ENCODE peak calls at places on chromosomes 1 and 21, in nine cellular contexts. One of them, this sample, is unnamed.

GRCh38 chr1:98264727-98265126 is 343.9 kb upstream of the DPYD start:
- DNase-seq in A549: no peak
- DNase-seq in upper lobe of left lung: no peak
- DNase-seq in fibroblast of the aortic adventitia: no peak
- DNase-seq in adrenal gland: no peak
- DNase-seq in CD8-positive, alpha-beta T cell: no peak
- DNase-seq in astrocyte of the spinal cord: no peak
- DNase-seq in cardiac muscle cell: no peak
- DNase-seq in dorsolateral prefrontal cortex: no peak
- DNase-seq in this sample: no peak

GRCh38 chr1:1000357-1001056 is 610 bp upstream of the HES4 start:
- DNase-seq in A549: no peak
- DNase-seq in upper lobe of left lung: peak
- DNase-seq in fibroblast of the aortic adventitia: peak
- DNase-seq in adrenal gland: peak
- DNase-seq in CD8-positive, alpha-beta T cell: peak
- DNase-seq in astrocyte of the spinal cord: peak
- DNase-seq in cardiac muscle cell: peak
- DNase-seq in dorsolateral prefrontal cortex: peak
- DNase-seq in this sample: peak

GRCh38 chr1:94416901-94417701 is 1.1 kb upstream of the ABCD3 start:
- DNase-seq in A549: no peak
- DNase-seq in upper lobe of left lung: no peak
- DNase-seq in fibroblast of the aortic adventitia: peak
- DNase-seq in adrenal gland: peak
- DNase-seq in CD8-positive, alpha-beta T cell: no peak
- DNase-seq in astrocyte of the spinal cord: peak
- DNase-seq in cardiac muscle cell: peak
- DNase-seq in dorsolateral prefrontal cortex: peak
- DNase-seq in this sample: peak

GRCh38 chr1:58895559-58896135 is 111.8 kb upstream of the JUN start:
- DNase-seq in A549: no peak
- DNase-seq in upper lobe of left lung: peak
- DNase-seq in fibroblast of the aortic adventitia: no peak
- DNase-seq in adrenal gland: no peak
- DNase-seq in CD8-positive, alpha-beta T cell: no peak
- DNase-seq in astrocyte of the spinal cord: no peak
- DNase-seq in cardiac muscle cell: no peak
- DNase-seq in dorsolateral prefrontal cortex: no peak
- DNase-seq in this sample: no peak

GRCh38 chr1:223429313-223429731 is 36.1 kb downstream of the CCDC185 start:
- DNase-seq in A549: no peak
- DNase-seq in upper lobe of left lung: no peak
- DNase-seq in fibroblast of the aortic adventitia: peak
- DNase-seq in adrenal gland: peak
- DNase-seq in CD8-positive, alpha-beta T cell: no peak
- DNase-seq in astrocyte of the spinal cord: peak
- DNase-seq in cardiac muscle cell: no peak
- DNase-seq in dorsolateral prefrontal cortex: peak
- DNase-seq in this sample: no peak

GRCh38 chr1:110880708-110881374 is 7.9 kb downstream of the CD53 start:
- DNase-seq in A549: no peak
- DNase-seq in upper lobe of left lung: no peak
- DNase-seq in fibroblast of the aortic adventitia: no peak
- DNase-seq in adrenal gland: no peak
- DNase-seq in CD8-positive, alpha-beta T cell: peak
- DNase-seq in astrocyte of the spinal cord: no peak
- DNase-seq in cardiac muscle cell: no peak
- DNase-seq in dorsolateral prefrontal cortex: no peak
- DNase-seq in this sample: no peak

GRCh38 chr1:235325139-235325538 is 2.8 kb downstream of the ARID4B start:
- DNase-seq in A549: no peak
- DNase-seq in upper lobe of left lung: no peak
- DNase-seq in fibroblast of the aortic adventitia: no peak
- DNase-seq in adrenal gland: no peak
- DNase-seq in CD8-positive, alpha-beta T cell: no peak
- DNase-seq in astrocyte of the spinal cord: no peak
- DNase-seq in cardiac muscle cell: no peak
- DNase-seq in dorsolateral prefrontal cortex: no peak
- DNase-seq in this sample: no peak

GRCh38 chr21:44686843-44687561 is 5.0 kb upstream of the KRTAP12-1 start:
- DNase-seq in A549: no peak
- DNase-seq in upper lobe of left lung: peak
- DNase-seq in fibroblast of the aortic adventitia: no peak
- DNase-seq in adrenal gland: peak
- DNase-seq in CD8-positive, alpha-beta T cell: no peak
- DNase-seq in astrocyte of the spinal cord: no peak
- DNase-seq in cardiac muscle cell: no peak
- DNase-seq in dorsolateral prefrontal cortex: no peak
- DNase-seq in this sample: no peak

GRCh38 chr1:67429011-67429527 is 1.1 kb downstream of the SERBP1 start:
- DNase-seq in A549: no peak
- DNase-seq in upper lobe of left lung: no peak
- DNase-seq in fibroblast of the aortic adventitia: no peak
- DNase-seq in adrenal gland: no peak
- DNase-seq in CD8-positive, alpha-beta T cell: peak
- DNase-seq in astrocyte of the spinal cord: no peak
- DNase-seq in cardiac muscle cell: peak
- DNase-seq in dorsolateral prefrontal cortex: no peak
- DNase-seq in this sample: no peak

GRCh38 chr1:46183119-46183842 is 7.0 kb upstream of the P3R3URF start:
- DNase-seq in A549: peak
- DNase-seq in upper lobe of left lung: no peak
- DNase-seq in fibroblast of the aortic adventitia: peak
- DNase-seq in adrenal gland: peak
- DNase-seq in CD8-positive, alpha-beta T cell: no peak
- DNase-seq in astrocyte of the spinal cord: peak
- DNase-seq in cardiac muscle cell: peak
- DNase-seq in dorsolateral prefrontal cortex: no peak
- DNase-seq in this sample: no peak

GRCh38 chr1:185213086-185213485 is 56.1 kb downstream of the SWT1 start:
- DNase-seq in A549: no peak
- DNase-seq in upper lobe of left lung: no peak
- DNase-seq in fibroblast of the aortic adventitia: peak
- DNase-seq in adrenal gland: no peak
- DNase-seq in CD8-positive, alpha-beta T cell: no peak
- DNase-seq in astrocyte of the spinal cord: peak
- DNase-seq in cardiac muscle cell: peak
- DNase-seq in dorsolateral prefrontal cortex: no peak
- DNase-seq in this sample: no peak

GRCh38 chr1:116243673-116244101 is 129.4 kb upstream of the ATP1A1 start:
- DNase-seq in A549: no peak
- DNase-seq in upper lobe of left lung: peak
- DNase-seq in fibroblast of the aortic adventitia: no peak
- DNase-seq in adrenal gland: no peak
- DNase-seq in CD8-positive, alpha-beta T cell: no peak
- DNase-seq in astrocyte of the spinal cord: no peak
- DNase-seq in cardiac muscle cell: no peak
- DNase-seq in dorsolateral prefrontal cortex: no peak
- DNase-seq in this sample: no peak

GRCh38 chr1:204451352-204452124 is 39.9 kb upstream of the PPP1R15B start:
- DNase-seq in A549: no peak
- DNase-seq in upper lobe of left lung: no peak
- DNase-seq in fibroblast of the aortic adventitia: no peak
- DNase-seq in adrenal gland: no peak
- DNase-seq in CD8-positive, alpha-beta T cell: no peak
- DNase-seq in astrocyte of the spinal cord: no peak
- DNase-seq in cardiac muscle cell: no peak
- DNase-seq in dorsolateral prefrontal cortex: no peak
- DNase-seq in this sample: no peak

GRCh38 chr1:185720633-185721272 is 13.4 kb upstream of the HMCN1 start:
- DNase-seq in A549: no peak
- DNase-seq in upper lobe of left lung: no peak
- DNase-seq in fibroblast of the aortic adventitia: peak
- DNase-seq in adrenal gland: no peak
- DNase-seq in CD8-positive, alpha-beta T cell: no peak
- DNase-seq in astrocyte of the spinal cord: peak
- DNase-seq in cardiac muscle cell: peak
- DNase-seq in dorsolateral prefrontal cortex: no peak
- DNase-seq in this sample: no peak

DNA sequence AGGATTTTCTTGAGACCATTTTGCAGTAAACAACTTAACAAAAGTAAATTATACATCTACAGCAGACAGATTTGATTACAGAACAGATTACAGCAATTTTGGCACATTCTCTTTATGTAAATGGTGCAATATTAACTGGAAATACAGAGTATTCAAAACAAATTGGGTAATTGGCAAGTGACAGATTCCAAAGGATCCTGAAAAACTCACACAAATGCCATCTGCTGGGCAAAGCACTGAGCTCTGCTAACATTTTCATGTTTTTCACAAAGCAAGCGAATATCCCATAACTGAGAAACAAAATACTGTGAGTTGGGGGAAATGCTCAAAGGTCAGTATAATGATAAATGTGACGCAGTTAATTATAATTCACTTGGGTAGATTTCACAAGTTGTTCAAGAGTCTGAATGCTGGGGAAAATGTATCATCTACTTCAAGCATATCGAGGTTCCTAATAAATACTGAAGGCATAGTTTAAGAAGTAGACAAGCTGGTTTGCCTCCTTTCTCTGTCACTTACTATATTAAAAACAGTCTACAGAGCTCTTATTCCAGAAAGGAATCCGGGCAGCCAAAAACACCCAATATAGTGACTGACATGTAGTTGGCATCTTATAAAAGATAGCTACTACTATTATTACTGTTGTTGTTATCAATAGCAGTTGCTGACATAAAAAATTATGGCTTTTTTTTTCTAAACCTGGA is 75.8 kb upstream of the SDC3 start:
- DNase-seq in A549: no peak
- DNase-seq in upper lobe of left lung: no peak
- DNase-seq in fibroblast of the aortic adventitia: no peak
- DNase-seq in adrenal gland: no peak
- DNase-seq in CD8-positive, alpha-beta T cell: no peak
- DNase-seq in astrocyte of the spinal cord: no peak
- DNase-seq in cardiac muscle cell: no peak
- DNase-seq in dorsolateral prefrontal cortex: no peak
- DNase-seq in this sample: no peak
- TF ChIP-seq CTCF in A549: no peak
- TF ChIP-seq CTCF in upper lobe of left lung: no peak
- TF ChIP-seq CTCF in fibroblast of the aortic adventitia: no peak
- TF ChIP-seq CTCF in adrenal gland: peak
- TF ChIP-seq CTCF in CD8-positive, alpha-beta T cell: no peak
- TF ChIP-seq CTCF in astrocyte of the spinal cord: no peak
- TF ChIP-seq CTCF in cardiac muscle cell: no peak
- TF ChIP-seq CTCF in dorsolateral prefrontal cortex: no peak
- TF ChIP-seq CTCF in this sample: no peak

GRCh38 chr21:46347791-46348381 is 23.9 kb downstream of the PCNT start:
- DNase-seq in A549: no peak
- DNase-seq in upper lobe of left lung: no peak
- DNase-seq in fibroblast of the aortic adventitia: peak
- DNase-seq in adrenal gland: peak
- DNase-seq in CD8-positive, alpha-beta T cell: no peak
- DNase-seq in astrocyte of the spinal cord: peak
- DNase-seq in cardiac muscle cell: peak
- DNase-seq in dorsolateral prefrontal cortex: no peak
- DNase-seq in this sample: no peak
- TF ChIP-seq CTCF in A549: no peak
- TF ChIP-seq CTCF in upper lobe of left lung: no peak
- TF ChIP-seq CTCF in fibroblast of the aortic adventitia: peak
- TF ChIP-seq CTCF in adrenal gland: peak
- TF ChIP-seq CTCF in CD8-positive, alpha-beta T cell: no peak
- TF ChIP-seq CTCF in astrocyte of the spinal cord: peak
- TF ChIP-seq CTCF in cardiac muscle cell: peak
- TF ChIP-seq CTCF in dorsolateral prefrontal cortex: no peak
- TF ChIP-seq CTCF in this sample: no peak

GRCh38 chr1:43383449-43383848 is 6.2 kb downstream of the MED8 start:
- DNase-seq in A549: no peak
- DNase-seq in upper lobe of left lung: no peak
- DNase-seq in fibroblast of the aortic adventitia: no peak
- DNase-seq in adrenal gland: no peak
- DNase-seq in CD8-positive, alpha-beta T cell: no peak
- DNase-seq in astrocyte of the spinal cord: no peak
- DNase-seq in cardiac muscle cell: no peak
- DNase-seq in dorsolateral prefrontal cortex: no peak
- DNase-seq in this sample: no peak
- TF ChIP-seq CTCF in A549: peak
- TF ChIP-seq CTCF in upper lobe of left lung: no peak
- TF ChIP-seq CTCF in fibroblast of the aortic adventitia: no peak
- TF ChIP-seq CTCF in adrenal gland: peak
- TF ChIP-seq CTCF in CD8-positive, alpha-beta T cell: no peak
- TF ChIP-seq CTCF in astrocyte of the spinal cord: no peak
- TF ChIP-seq CTCF in cardiac muscle cell: no peak
- TF ChIP-seq CTCF in dorsolateral prefrontal cortex: peak
- TF ChIP-seq CTCF in this sample: peak

GRCh38 chr1:207909687-207910086 is 1.2 kb downstream of the CD34 start:
- DNase-seq in A549: no peak
- DNase-seq in upper lobe of left lung: no peak
- DNase-seq in fibroblast of the aortic adventitia: no peak
- DNase-seq in adrenal gland: no peak
- DNase-seq in CD8-positive, alpha-beta T cell: no peak
- DNase-seq in astrocyte of the spinal cord: no peak
- DNase-seq in cardiac muscle cell: no peak
- DNase-seq in dorsolateral prefrontal cortex: no peak
- DNase-seq in this sample: no peak

GRCh38 chr1:207910678-207911354 is at the start of gene CD34:
- DNase-seq in A549: no peak
- DNase-seq in upper lobe of left lung: peak
- DNase-seq in fibroblast of the aortic adventitia: peak
- DNase-seq in adrenal gland: no peak
- DNase-seq in CD8-positive, alpha-beta T cell: no peak
- DNase-seq in astrocyte of the spinal cord: no peak
- DNase-seq in cardiac muscle cell: peak
- DNase-seq in dorsolateral prefrontal cortex: peak
- DNase-seq in this sample: peak

GRCh38 chr1:207904377-207904902 is 6.5 kb downstream of the CD34 start:
- DNase-seq in A549: no peak
- DNase-seq in upper lobe of left lung: no peak
- DNase-seq in fibroblast of the aortic adventitia: no peak
- DNase-seq in adrenal gland: peak
- DNase-seq in CD8-positive, alpha-beta T cell: no peak
- DNase-seq in astrocyte of the spinal cord: no peak
- DNase-seq in cardiac muscle cell: no peak
- DNase-seq in dorsolateral prefrontal cortex: no peak
- DNase-seq in this sample: no peak

GRCh38 chr1:207911983-207912760 is 1.2 kb upstream of the CD34 start:
- DNase-seq in A549: no peak
- DNase-seq in upper lobe of left lung: no peak
- DNase-seq in fibroblast of the aortic adventitia: no peak
- DNase-seq in adrenal gland: no peak
- DNase-seq in CD8-positive, alpha-beta T cell: no peak
- DNase-seq in astrocyte of the spinal cord: no peak
- DNase-seq in cardiac muscle cell: no peak
- DNase-seq in dorsolateral prefrontal cortex: no peak
- DNase-seq in this sample: no peak

DNA sequence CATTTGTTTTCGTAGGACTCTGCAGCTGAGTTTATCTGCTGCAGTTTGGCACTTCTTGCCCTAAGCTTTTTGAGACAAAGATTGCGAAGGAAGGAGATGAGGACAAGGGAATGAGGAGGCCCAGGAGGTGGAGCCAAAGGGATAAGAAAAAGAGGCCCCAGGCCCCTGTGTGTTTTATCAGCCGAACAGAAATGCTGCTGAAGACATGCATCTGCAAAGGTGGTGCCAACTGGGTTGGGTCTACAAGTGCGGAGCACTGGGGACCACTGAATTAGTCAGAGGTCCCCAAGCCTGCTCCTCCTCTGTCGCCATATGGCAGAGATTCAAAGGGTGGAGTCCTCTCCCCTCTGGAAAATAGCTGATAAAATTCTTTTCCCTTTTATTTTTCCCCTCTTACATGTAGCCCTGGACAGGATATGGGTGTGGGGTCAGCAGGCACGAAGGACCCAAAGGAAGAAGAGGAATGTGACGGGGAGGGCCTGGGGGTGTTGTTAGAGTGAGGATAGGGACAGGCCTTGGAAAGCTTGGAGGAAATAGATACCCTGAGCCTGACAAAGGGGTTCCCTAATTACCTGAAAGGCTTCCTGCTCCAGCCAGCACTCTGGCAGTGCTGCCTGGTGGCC is 2.7 kb downstream of the CD34 start:
- DNase-seq in A549: no peak
- DNase-seq in upper lobe of left lung: no peak
- DNase-seq in fibroblast of the aortic adventitia: peak
- DNase-seq in adrenal gland: peak
- DNase-seq in CD8-positive, alpha-beta T cell: no peak
- DNase-seq in astrocyte of the spinal cord: no peak
- DNase-seq in cardiac muscle cell: peak
- DNase-seq in dorsolateral prefrontal cortex: no peak
- DNase-seq in this sample: no peak
- TF ChIP-seq CTCF in A549: no peak
- TF ChIP-seq CTCF in upper lobe of left lung: no peak
- TF ChIP-seq CTCF in fibroblast of the aortic adventitia: peak
- TF ChIP-seq CTCF in adrenal gland: no peak
- TF ChIP-seq CTCF in CD8-positive, alpha-beta T cell: no peak
- TF ChIP-seq CTCF in astrocyte of the spinal cord: no peak
- TF ChIP-seq CTCF in cardiac muscle cell: no peak
- TF ChIP-seq CTCF in dorsolateral prefrontal cortex: no peak
- TF ChIP-seq CTCF in this sample: no peak